ENCODE peak calls at places on chromosomes 4 and X, in six cellular contexts. One of them, this sample, is unnamed.

GRCh38 chr4:121155893-121156292 is 8.2 kb downstream of the TNIP3 start:
- DNase-seq in substantia nigra: no peak
- DNase-seq in cardiac fibroblast: peak; percentile 95
- DNase-seq in lung microvascular endothelial cell: peak; percentile 93
- DNase-seq in NCI-H146: no peak
- DNase-seq in stimulated activated naive B cell treated with anti-CD40 and anti-IgM and Interleukin-4, amounts not matched to agents 10 μg/mL and 1 μg/mL and 100 μg/mL, for 72 hours: no peak
- DNase-seq in this sample: peak; percentile 88

GRCh38 chr4:133379681-133380438 is 230.8 kb downstream of the PCDH10 start:
- DNase-seq in substantia nigra: no peak
- DNase-seq in cardiac fibroblast: no peak
- DNase-seq in lung microvascular endothelial cell: no peak
- DNase-seq in NCI-H146: no peak
- DNase-seq in stimulated activated naive B cell treated with anti-CD40 and anti-IgM and Interleukin-4, amounts not matched to agents 10 μg/mL and 1 μg/mL and 100 μg/mL, for 72 hours: no peak
- DNase-seq in this sample: no peak

GRCh38 chr4:135485371-135485770 is 1283.8 kb upstream of the PABPC4L start:
- DNase-seq in substantia nigra: no peak
- DNase-seq in cardiac fibroblast: peak; percentile 7
- DNase-seq in lung microvascular endothelial cell: no peak
- DNase-seq in NCI-H146: no peak
- DNase-seq in stimulated activated naive B cell treated with anti-CD40 and anti-IgM and Interleukin-4, amounts not matched to agents 10 μg/mL and 1 μg/mL and 100 μg/mL, for 72 hours: no peak
- DNase-seq in this sample: peak; percentile 31

GRCh38 chr4:87103691-87104187 is 116.7 kb downstream of the KLHL8 start:
- DNase-seq in substantia nigra: no peak
- DNase-seq in cardiac fibroblast: peak; percentile 88
- DNase-seq in lung microvascular endothelial cell: peak; percentile 86
- DNase-seq in NCI-H146: no peak
- DNase-seq in stimulated activated naive B cell treated with anti-CD40 and anti-IgM and Interleukin-4, amounts not matched to agents 10 μg/mL and 1 μg/mL and 100 μg/mL, for 72 hours: no peak
- DNase-seq in this sample: peak; percentile 77

GRCh38 chr4:68283714-68284113 is 38.2 kb upstream of the TMPRSS11B start:
- DNase-seq in substantia nigra: no peak
- DNase-seq in cardiac fibroblast: no peak
- DNase-seq in lung microvascular endothelial cell: no peak
- DNase-seq in NCI-H146: no peak
- DNase-seq in stimulated activated naive B cell treated with anti-CD40 and anti-IgM and Interleukin-4, amounts not matched to agents 10 μg/mL and 1 μg/mL and 100 μg/mL, for 72 hours: no peak
- DNase-seq in this sample: no peak

GRCh38 chrX:11431833-11432232 is 138.6 kb downstream of the AMELX start:
- DNase-seq in substantia nigra: no peak
- DNase-seq in cardiac fibroblast: no peak
- DNase-seq in lung microvascular endothelial cell: no peak
- DNase-seq in NCI-H146: no peak
- DNase-seq in stimulated activated naive B cell treated with anti-CD40 and anti-IgM and Interleukin-4, amounts not matched to agents 10 μg/mL and 1 μg/mL and 100 μg/mL, for 72 hours: no peak
- DNase-seq in this sample: peak; percentile 61

GRCh38 chrX:22116585-22117546 is 84.7 kb downstream of the PHEX start:
- DNase-seq in substantia nigra: no peak
- DNase-seq in cardiac fibroblast: no peak
- DNase-seq in lung microvascular endothelial cell: no peak
- DNase-seq in NCI-H146: peak; percentile 4
- DNase-seq in stimulated activated naive B cell treated with anti-CD40 and anti-IgM and Interleukin-4, amounts not matched to agents 10 μg/mL and 1 μg/mL and 100 μg/mL, for 72 hours: no peak
- DNase-seq in this sample: no peak

GRCh38 chrX:99242001-99242400 is 1168.1 kb downstream of the PCDH19 start:
- DNase-seq in substantia nigra: no peak
- DNase-seq in cardiac fibroblast: no peak
- DNase-seq in lung microvascular endothelial cell: no peak
- DNase-seq in NCI-H146: no peak
- DNase-seq in stimulated activated naive B cell treated with anti-CD40 and anti-IgM and Interleukin-4, amounts not matched to agents 10 μg/mL and 1 μg/mL and 100 μg/mL, for 72 hours: no peak
- DNase-seq in this sample: no peak

GRCh38 chr4:15004701-15005301 is 2.5 kb downstream of the CPEB2 start:
- DNase-seq in substantia nigra: peak; percentile 48
- DNase-seq in cardiac fibroblast: peak; percentile 71
- DNase-seq in lung microvascular endothelial cell: peak; percentile 80
- DNase-seq in NCI-H146: peak; percentile 79
- DNase-seq in stimulated activated naive B cell treated with anti-CD40 and anti-IgM and Interleukin-4, amounts not matched to agents 10 μg/mL and 1 μg/mL and 100 μg/mL, for 72 hours: peak; percentile 21
- DNase-seq in this sample: peak; percentile 66

This sample was measured in amniotic epithelial cell.